ENCODE peak calls at places on chromosomes 7 and 10, in ten cellular contexts. One of them, this sample, is unnamed.

GRCh38 chr7:54969190-54969967 is 49.4 kb upstream of the EGFR start:
- DNase-seq in endothelial cell: no peak
- DNase-seq in T-helper 2 cell: no peak
- DNase-seq in HEK293T: no peak
- DNase-seq in ACHN: no peak
- DNase-seq in stimulated activated CD4-positive, alpha-beta T cell treated with anti-CD3 and anti-CD28 coated beads, Interleukin-4, amount 100 ng/mL, for 1 hour: no peak
- DNase-seq in activated naive CD4-positive, alpha-beta T cell treated with anti-CD3 and anti-CD28 coated beads, Interleukin-2, amount 50 U/mL, for 16 hours: no peak
- DNase-seq in NCI-H1436: no peak
- DNase-seq in activated CD4-positive, CD25-positive, alpha-beta regulatory T cell: no peak
- DNase-seq in kidney tubule cell: peak; percentile 37
- DNase-seq in this sample: no peak

GRCh38 chr10:69466689-69467088 is 15.4 kb downstream of the TSPAN15 start:
- DNase-seq in activated naive CD4-positive, alpha-beta T cell treated with anti-CD3 and anti-CD28 coated beads, Interleukin-2, amount 50 U/mL, for 16 hours: no peak
- DNase-seq in activated CD4-positive, CD25-positive, alpha-beta regulatory T cell: no peak
- DNase-seq in kidney tubule cell: no peak
- DNase-seq in stimulated activated CD4-positive, alpha-beta T cell treated with anti-CD3 and anti-CD28 coated beads, Interleukin-4, amount 100 ng/mL, for 1 hour: no peak
- DNase-seq in T-helper 2 cell: no peak
- DNase-seq in ACHN: no peak
- DNase-seq in NCI-H1436: no peak
- DNase-seq in endothelial cell: no peak
- DNase-seq in HEK293T: no peak
- DNase-seq in this sample: no peak

GRCh38 chr7:36040679-36041078 is 112.4 kb upstream of the EEPD1 start:
- DNase-seq in endothelial cell: no peak
- DNase-seq in activated naive CD4-positive, alpha-beta T cell treated with anti-CD3 and anti-CD28 coated beads, Interleukin-2, amount 50 U/mL, for 16 hours: no peak
- DNase-seq in ACHN: no peak
- DNase-seq in HEK293T: no peak
- DNase-seq in stimulated activated CD4-positive, alpha-beta T cell treated with anti-CD3 and anti-CD28 coated beads, Interleukin-4, amount 100 ng/mL, for 1 hour: no peak
- DNase-seq in T-helper 2 cell: no peak
- DNase-seq in NCI-H1436: no peak
- DNase-seq in kidney tubule cell: peak; percentile 13
- DNase-seq in activated CD4-positive, CD25-positive, alpha-beta regulatory T cell: no peak
- DNase-seq in this sample: peak; percentile 58

GRCh38 chr7:41491752-41492405 is 211.0 kb downstream of the INHBA start:
- DNase-seq in NCI-H1436: no peak
- DNase-seq in T-helper 2 cell: no peak
- DNase-seq in stimulated activated CD4-positive, alpha-beta T cell treated with anti-CD3 and anti-CD28 coated beads, Interleukin-4, amount 100 ng/mL, for 1 hour: no peak
- DNase-seq in ACHN: no peak
- DNase-seq in HEK293T: no peak
- DNase-seq in endothelial cell: no peak
- DNase-seq in activated naive CD4-positive, alpha-beta T cell treated with anti-CD3 and anti-CD28 coated beads, Interleukin-2, amount 50 U/mL, for 16 hours: no peak
- DNase-seq in kidney tubule cell: no peak
- DNase-seq in activated CD4-positive, CD25-positive, alpha-beta regulatory T cell: no peak
- DNase-seq in this sample: no peak

GRCh38 chr7:17772581-17773288 is 167.6 kb downstream of the SNX13 start:
- DNase-seq in ACHN: no peak
- DNase-seq in activated naive CD4-positive, alpha-beta T cell treated with anti-CD3 and anti-CD28 coated beads, Interleukin-2, amount 50 U/mL, for 16 hours: no peak
- DNase-seq in activated CD4-positive, CD25-positive, alpha-beta regulatory T cell: no peak
- DNase-seq in NCI-H1436: no peak
- DNase-seq in endothelial cell: no peak
- DNase-seq in T-helper 2 cell: no peak
- DNase-seq in stimulated activated CD4-positive, alpha-beta T cell treated with anti-CD3 and anti-CD28 coated beads, Interleukin-4, amount 100 ng/mL, for 1 hour: no peak
- DNase-seq in kidney tubule cell: no peak
- DNase-seq in HEK293T: no peak
- DNase-seq in this sample: no peak

GRCh38 chr10:15293862-15294835 is 76.9 kb downstream of the FAM171A1 start:
- DNase-seq in endothelial cell: no peak
- DNase-seq in stimulated activated CD4-positive, alpha-beta T cell treated with anti-CD3 and anti-CD28 coated beads, Interleukin-4, amount 100 ng/mL, for 1 hour: no peak
- DNase-seq in NCI-H1436: no peak
- DNase-seq in activated CD4-positive, CD25-positive, alpha-beta regulatory T cell: no peak
- DNase-seq in kidney tubule cell: no peak
- DNase-seq in ACHN: no peak
- DNase-seq in activated naive CD4-positive, alpha-beta T cell treated with anti-CD3 and anti-CD28 coated beads, Interleukin-2, amount 50 U/mL, for 16 hours: no peak
- DNase-seq in HEK293T: no peak
- DNase-seq in T-helper 2 cell: no peak
- DNase-seq in this sample: peak; percentile 63

GRCh38 chr10:69486922-69487730 is 35.9 kb downstream of the TSPAN15 start:
- DNase-seq in activated naive CD4-positive, alpha-beta T cell treated with anti-CD3 and anti-CD28 coated beads, Interleukin-2, amount 50 U/mL, for 16 hours: no peak
- DNase-seq in activated CD4-positive, CD25-positive, alpha-beta regulatory T cell: no peak
- DNase-seq in T-helper 2 cell: no peak
- DNase-seq in ACHN: peak; percentile 96
- DNase-seq in kidney tubule cell: peak; percentile 92
- DNase-seq in endothelial cell: no peak
- DNase-seq in HEK293T: no peak
- DNase-seq in NCI-H1436: no peak
- DNase-seq in stimulated activated CD4-positive, alpha-beta T cell treated with anti-CD3 and anti-CD28 coated beads, Interleukin-4, amount 100 ng/mL, for 1 hour: no peak
- DNase-seq in this sample: no peak

GRCh38 chr10:501596-501995 is 187.9 kb downstream of the DIP2C start:
- DNase-seq in T-helper 2 cell: no peak
- DNase-seq in endothelial cell: no peak
- DNase-seq in NCI-H1436: no peak
- DNase-seq in stimulated activated CD4-positive, alpha-beta T cell treated with anti-CD3 and anti-CD28 coated beads, Interleukin-4, amount 100 ng/mL, for 1 hour: no peak
- DNase-seq in HEK293T: no peak
- DNase-seq in activated CD4-positive, CD25-positive, alpha-beta regulatory T cell: no peak
- DNase-seq in kidney tubule cell: no peak
- DNase-seq in ACHN: no peak
- DNase-seq in activated naive CD4-positive, alpha-beta T cell treated with anti-CD3 and anti-CD28 coated beads, Interleukin-2, amount 50 U/mL, for 16 hours: no peak
- DNase-seq in this sample: no peak

GRCh38 chr10:86953747-86954680 is 3.4 kb downstream of the MMRN2 start:
- DNase-seq in NCI-H1436: no peak
- DNase-seq in kidney tubule cell: peak; percentile 78
- DNase-seq in endothelial cell: peak; percentile 63
- DNase-seq in HEK293T: peak; percentile 46
- DNase-seq in activated naive CD4-positive, alpha-beta T cell treated with anti-CD3 and anti-CD28 coated beads, Interleukin-2, amount 50 U/mL, for 16 hours: no peak
- DNase-seq in T-helper 2 cell: no peak
- DNase-seq in ACHN: no peak
- DNase-seq in activated CD4-positive, CD25-positive, alpha-beta regulatory T cell: no peak
- DNase-seq in stimulated activated CD4-positive, alpha-beta T cell treated with anti-CD3 and anti-CD28 coated beads, Interleukin-4, amount 100 ng/mL, for 1 hour: no peak
- DNase-seq in this sample: peak; percentile 42

GRCh38 chr7:79736418-79736817 is 283.0 kb upstream of the MAGI2 start:
- DNase-seq in ACHN: no peak
- DNase-seq in kidney tubule cell: no peak
- DNase-seq in HEK293T: no peak
- DNase-seq in T-helper 2 cell: no peak
- DNase-seq in NCI-H1436: no peak
- DNase-seq in activated CD4-positive, CD25-positive, alpha-beta regulatory T cell: no peak
- DNase-seq in endothelial cell: no peak
- DNase-seq in activated naive CD4-positive, alpha-beta T cell treated with anti-CD3 and anti-CD28 coated beads, Interleukin-2, amount 50 U/mL, for 16 hours: no peak
- DNase-seq in stimulated activated CD4-positive, alpha-beta T cell treated with anti-CD3 and anti-CD28 coated beads, Interleukin-4, amount 100 ng/mL, for 1 hour: no peak
- DNase-seq in this sample: no peak

GRCh38 chr7:86760236-86760635 is 116.5 kb downstream of the GRM3 start:
- DNase-seq in NCI-H1436: no peak
- DNase-seq in endothelial cell: no peak
- DNase-seq in activated naive CD4-positive, alpha-beta T cell treated with anti-CD3 and anti-CD28 coated beads, Interleukin-2, amount 50 U/mL, for 16 hours: no peak
- DNase-seq in stimulated activated CD4-positive, alpha-beta T cell treated with anti-CD3 and anti-CD28 coated beads, Interleukin-4, amount 100 ng/mL, for 1 hour: no peak
- DNase-seq in HEK293T: no peak
- DNase-seq in activated CD4-positive, CD25-positive, alpha-beta regulatory T cell: no peak
- DNase-seq in ACHN: no peak
- DNase-seq in kidney tubule cell: no peak
- DNase-seq in T-helper 2 cell: no peak
- DNase-seq in this sample: no peak

GRCh38 chr7:107027208-107027607 is 17.3 kb upstream of the PRKAR2B start:
- DNase-seq in stimulated activated CD4-positive, alpha-beta T cell treated with anti-CD3 and anti-CD28 coated beads, Interleukin-4, amount 100 ng/mL, for 1 hour: no peak
- DNase-seq in kidney tubule cell: no peak
- DNase-seq in HEK293T: no peak
- DNase-seq in ACHN: no peak
- DNase-seq in activated naive CD4-positive, alpha-beta T cell treated with anti-CD3 and anti-CD28 coated beads, Interleukin-2, amount 50 U/mL, for 16 hours: no peak
- DNase-seq in activated CD4-positive, CD25-positive, alpha-beta regulatory T cell: no peak
- DNase-seq in endothelial cell: no peak
- DNase-seq in NCI-H1436: no peak
- DNase-seq in T-helper 2 cell: no peak
- DNase-seq in this sample: no peak

GRCh38 chr7:39313958-39314357 is 252.2 kb upstream of the YAE1 start:
- DNase-seq in kidney tubule cell: peak; percentile 34
- DNase-seq in ACHN: no peak
- DNase-seq in T-helper 2 cell: no peak
- DNase-seq in activated naive CD4-positive, alpha-beta T cell treated with anti-CD3 and anti-CD28 coated beads, Interleukin-2, amount 50 U/mL, for 16 hours: no peak
- DNase-seq in activated CD4-positive, CD25-positive, alpha-beta regulatory T cell: no peak
- DNase-seq in stimulated activated CD4-positive, alpha-beta T cell treated with anti-CD3 and anti-CD28 coated beads, Interleukin-4, amount 100 ng/mL, for 1 hour: no peak
- DNase-seq in endothelial cell: no peak
- DNase-seq in NCI-H1436: no peak
- DNase-seq in HEK293T: no peak
- DNase-seq in this sample: no peak

GRCh38 chr7:100867040-100867795 is at the start of gene TRIP6:
- DNase-seq in kidney tubule cell: peak; percentile 93
- DNase-seq in endothelial cell: peak; percentile 70
- DNase-seq in activated CD4-positive, CD25-positive, alpha-beta regulatory T cell: no peak
- DNase-seq in T-helper 2 cell: peak; percentile 49
- DNase-seq in ACHN: peak; percentile 96
- DNase-seq in activated naive CD4-positive, alpha-beta T cell treated with anti-CD3 and anti-CD28 coated beads, Interleukin-2, amount 50 U/mL, for 16 hours: peak; percentile 69
- DNase-seq in NCI-H1436: no peak
- DNase-seq in HEK293T: peak; percentile 81
- DNase-seq in stimulated activated CD4-positive, alpha-beta T cell treated with anti-CD3 and anti-CD28 coated beads, Interleukin-4, amount 100 ng/mL, for 1 hour: peak; percentile 71
- DNase-seq in this sample: peak; percentile 94

GRCh38 chr7:141167376-141167964 is 93.6 kb downstream of the TMEM178B start:
- DNase-seq in endothelial cell: no peak
- DNase-seq in NCI-H1436: no peak
- DNase-seq in kidney tubule cell: no peak
- DNase-seq in HEK293T: no peak
- DNase-seq in ACHN: no peak
- DNase-seq in stimulated activated CD4-positive, alpha-beta T cell treated with anti-CD3 and anti-CD28 coated beads, Interleukin-4, amount 100 ng/mL, for 1 hour: no peak
- DNase-seq in T-helper 2 cell: no peak
- DNase-seq in activated naive CD4-positive, alpha-beta T cell treated with anti-CD3 and anti-CD28 coated beads, Interleukin-2, amount 50 U/mL, for 16 hours: no peak
- DNase-seq in activated CD4-positive, CD25-positive, alpha-beta regulatory T cell: no peak
- DNase-seq in this sample: no peak

This sample was measured in AG10803.